ENCODE peak calls at places on chromosomes 5 and 9, in four cellular contexts. One of them, this sample, is unnamed.

GRCh38 chr5:103519550-103519949 is 43.0 kb downstream of the NUDT12 start:
- DNase-seq in HCT116: no peak
- DNase-seq in GM12878: no peak
- DNase-seq in WTC11: peak; percentile 27
- DNase-seq in this sample: peak; percentile 9

GRCh38 chr9:8961186-8961666 is 1161.6 kb upstream of the DMAC1 start:
- DNase-seq in HCT116: no peak
- DNase-seq in GM12878: no peak
- DNase-seq in WTC11: no peak
- DNase-seq in this sample: no peak

GRCh38 chr5:151288180-151288579 is 15.4 kb downstream of the SLC36A3 start:
- DNase-seq in HCT116: peak; percentile 41
- DNase-seq in GM12878: no peak
- DNase-seq in WTC11: no peak
- DNase-seq in this sample: no peak

GRCh38 chr9:109766351-109766750 is 13.6 kb upstream of the PALM2AKAP2 start:
- DNase-seq in HCT116: no peak
- DNase-seq in GM12878: no peak
- DNase-seq in WTC11: no peak
- DNase-seq in this sample: no peak

GRCh38 chr5:134143964-134144941 is 29.8 kb downstream of the TCF7 start:
- DNase-seq in HCT116: no peak
- DNase-seq in GM12878: no peak
- DNase-seq in WTC11: no peak
- DNase-seq in this sample: no peak

GRCh38 chr9:11016081-11016480 is 403.3 kb upstream of the PTPRD start:
- DNase-seq in HCT116: no peak
- DNase-seq in GM12878: no peak
- DNase-seq in WTC11: no peak
- DNase-seq in this sample: no peak

GRCh38 chr9:100427366-100428263 is 672 bp downstream of the MSANTD3 start:
- DNase-seq in HCT116: peak; percentile 35
- DNase-seq in GM12878: no peak
- DNase-seq in WTC11: peak; percentile 66
- DNase-seq in this sample: peak; percentile 70

GRCh38 chr5:97355775-97356174 is 172.7 kb upstream of the RIOK2 start:
- DNase-seq in HCT116: no peak
- DNase-seq in GM12878: peak; percentile 74
- DNase-seq in WTC11: no peak
- DNase-seq in this sample: no peak

GRCh38 chr9:38141751-38142150 is 72.7 kb upstream of the SHB start:
- DNase-seq in HCT116: no peak
- DNase-seq in GM12878: no peak
- DNase-seq in WTC11: no peak
- DNase-seq in this sample: no peak

GRCh38 chr5:137218471-137218870 is 280.7 kb downstream of the SPOCK1 start:
- DNase-seq in HCT116: no peak
- DNase-seq in GM12878: no peak
- DNase-seq in WTC11: no peak
- DNase-seq in this sample: no peak

GRCh38 chr5:177300236-177300880 is 3.2 kb downstream of the RAB24 start:
- DNase-seq in HCT116: no peak
- DNase-seq in GM12878: peak; percentile 77
- DNase-seq in WTC11: no peak
- DNase-seq in this sample: peak; percentile 63

GRCh38 chr9:35951736-35952135 is 6.2 kb downstream of the OR2S2 start:
- DNase-seq in HCT116: no peak
- DNase-seq in GM12878: no peak
- DNase-seq in WTC11: no peak
- DNase-seq in this sample: no peak

GRCh38 chr5:72474117-72474915 is 32.9 kb downstream of the ZNF366 start:
- DNase-seq in HCT116: no peak
- DNase-seq in GM12878: no peak
- DNase-seq in WTC11: no peak
- DNase-seq in this sample: no peak

GRCh38 chr5:175664723-175665122 is 6.9 kb downstream of the HRH2 start:
- DNase-seq in HCT116: no peak
- DNase-seq in GM12878: no peak
- DNase-seq in WTC11: no peak
- DNase-seq in this sample: no peak

GRCh38 chr5:157455057-157455456 is 5.0 kb upstream of the NIPAL4 start:
- DNase-seq in HCT116: no peak
- DNase-seq in GM12878: no peak
- DNase-seq in WTC11: no peak
- DNase-seq in this sample: no peak

GRCh38 chr9:4228606-4229005 is 71.3 kb downstream of the GLIS3 start:
- DNase-seq in HCT116: no peak
- DNase-seq in GM12878: no peak
- DNase-seq in WTC11: no peak
- DNase-seq in this sample: no peak

GRCh38 chr9:1267141-1267570 is 217.0 kb downstream of the DMRT2 start:
- DNase-seq in HCT116: no peak
- DNase-seq in GM12878: peak; percentile 55
- DNase-seq in WTC11: no peak
- DNase-seq in this sample: no peak

GRCh38 chr5:106873558-106873957 is 797.2 kb downstream of the EFNA5 start:
- DNase-seq in HCT116: no peak
- DNase-seq in GM12878: no peak
- DNase-seq in WTC11: no peak
- DNase-seq in this sample: no peak

GRCh38 chr9:78014776-78015175 is 16.8 kb downstream of the GNAQ start:
- DNase-seq in HCT116: no peak
- DNase-seq in GM12878: no peak
- DNase-seq in WTC11: no peak
- DNase-seq in this sample: no peak

GRCh38 chr9:83583151-83584014 is 39.6 kb upstream of the IDNK start:
- DNase-seq in HCT116: peak; percentile 48
- DNase-seq in GM12878: no peak
- DNase-seq in WTC11: peak; percentile 76
- DNase-seq in this sample: peak; percentile 42

GRCh38 chr9:108150736-108151135 is 661.2 kb upstream of the KLF4 start:
- DNase-seq in HCT116: no peak
- DNase-seq in GM12878: no peak
- DNase-seq in WTC11: no peak
- DNase-seq in this sample: no peak

GRCh38 chr9:111197251-111197650 is 132.8 kb downstream of the OR2K2 start:
- DNase-seq in HCT116: no peak
- DNase-seq in GM12878: no peak
- DNase-seq in WTC11: no peak
- DNase-seq in this sample: no peak

GRCh38 chr5:59487838-59488729 is 405.4 kb downstream of the PDE4D start:
- DNase-seq in HCT116: no peak
- DNase-seq in GM12878: no peak
- DNase-seq in WTC11: no peak
- DNase-seq in this sample: no peak

GRCh38 chr9:101791938-101792337 is 53.5 kb upstream of the GRIN3A start:
- DNase-seq in HCT116: peak; percentile 10
- DNase-seq in GM12878: no peak
- DNase-seq in WTC11: peak; percentile 75
- DNase-seq in this sample: peak; percentile 71

GRCh38 chr5:103648086-103648485 is 85.5 kb upstream of the NUDT12 start:
- DNase-seq in HCT116: no peak
- DNase-seq in GM12878: no peak
- DNase-seq in WTC11: no peak
- DNase-seq in this sample: no peak

GRCh38 chr5:116394186-116394867 is 180.3 kb downstream of the SEMA6A start:
- DNase-seq in HCT116: no peak
- DNase-seq in GM12878: no peak
- DNase-seq in WTC11: no peak
- DNase-seq in this sample: no peak

GRCh38 chr9:131432597-131433301 is 38.9 kb downstream of the PRRC2B start:
- DNase-seq in HCT116: no peak
- DNase-seq in GM12878: no peak
- DNase-seq in WTC11: no peak
- DNase-seq in this sample: no peak

GRCh38 chr5:76790632-76791290 is 28.1 kb upstream of the F2RL1 start:
- DNase-seq in HCT116: peak; percentile 95
- DNase-seq in GM12878: no peak
- DNase-seq in WTC11: no peak
- DNase-seq in this sample: no peak

GRCh38 chr9:37436540-37436939 is 14.0 kb downstream of the GRHPR start:
- DNase-seq in HCT116: no peak
- DNase-seq in GM12878: no peak
- DNase-seq in WTC11: no peak
- DNase-seq in this sample: no peak

GRCh38 chr9:96344458-96345180 is 38.9 kb downstream of the SLC35D2 start:
- DNase-seq in HCT116: peak; percentile 73
- DNase-seq in GM12878: no peak
- DNase-seq in WTC11: no peak
- DNase-seq in this sample: peak; percentile 75

GRCh38 chr9:136361757-136362449 is 1.6 kb downstream of the DNLZ start:
- DNase-seq in HCT116: no peak
- DNase-seq in GM12878: no peak
- DNase-seq in WTC11: no peak
- DNase-seq in this sample: no peak

GRCh38 chr5:132227485-132228240 is at the start of gene P4HA2:
- DNase-seq in HCT116: peak; percentile 56
- DNase-seq in GM12878: no peak
- DNase-seq in WTC11: peak; percentile 76
- DNase-seq in this sample: peak; percentile 91

GRCh38 chr9:105608685-105609598 is 51.0 kb downstream of the FKTN start:
- DNase-seq in HCT116: peak; percentile 48
- DNase-seq in GM12878: peak; percentile 4
- DNase-seq in WTC11: no peak
- DNase-seq in this sample: peak; percentile 50

GRCh38 chr5:140339636-140340035 is 6.8 kb downstream of the HBEGF start:
- DNase-seq in HCT116: no peak
- DNase-seq in GM12878: no peak
- DNase-seq in WTC11: no peak
- DNase-seq in this sample: no peak

GRCh38 chr9:74765572-74765971 is 122.1 kb downstream of the TRPM6 start:
- DNase-seq in HCT116: no peak
- DNase-seq in GM12878: no peak
- DNase-seq in WTC11: no peak
- DNase-seq in this sample: no peak

GRCh38 chr5:89120719-89121118 is 237.7 kb upstream of the MEF2C start:
- DNase-seq in HCT116: no peak
- DNase-seq in GM12878: no peak
- DNase-seq in WTC11: no peak
- DNase-seq in this sample: no peak

GRCh38 chr9:82495884-82496777 is 507.6 kb downstream of the SPATA31D1 start:
- DNase-seq in HCT116: no peak
- DNase-seq in GM12878: no peak
- DNase-seq in WTC11: no peak
- DNase-seq in this sample: no peak

GRCh38 chr5:154863291-154864080 is 5.1 kb downstream of the CNOT8 start:
- DNase-seq in HCT116: no peak
- DNase-seq in GM12878: no peak
- DNase-seq in WTC11: no peak
- DNase-seq in this sample: no peak

GRCh38 chr5:39361306-39361705 is 3.0 kb downstream of the C9 start:
- DNase-seq in HCT116: no peak
- DNase-seq in GM12878: no peak
- DNase-seq in WTC11: no peak
- DNase-seq in this sample: no peak

GRCh38 chr9:113764572-113764971 is 111.5 kb upstream of the ZNF618 start:
- DNase-seq in HCT116: no peak
- DNase-seq in GM12878: no peak
- DNase-seq in WTC11: no peak
- DNase-seq in this sample: no peak

GRCh38 chr9:113763429-113763828 is 112.7 kb upstream of the ZNF618 start:
- DNase-seq in HCT116: no peak
- DNase-seq in GM12878: no peak
- DNase-seq in WTC11: no peak
- DNase-seq in this sample: no peak
- TF ChIP-seq ATF3 in HCT116: no peak
- TF ChIP-seq ATF3 in GM12878: no peak
- TF ChIP-seq ATF3 in WTC11: no peak
- TF ChIP-seq ATF3 in this sample: no peak

DNA sequence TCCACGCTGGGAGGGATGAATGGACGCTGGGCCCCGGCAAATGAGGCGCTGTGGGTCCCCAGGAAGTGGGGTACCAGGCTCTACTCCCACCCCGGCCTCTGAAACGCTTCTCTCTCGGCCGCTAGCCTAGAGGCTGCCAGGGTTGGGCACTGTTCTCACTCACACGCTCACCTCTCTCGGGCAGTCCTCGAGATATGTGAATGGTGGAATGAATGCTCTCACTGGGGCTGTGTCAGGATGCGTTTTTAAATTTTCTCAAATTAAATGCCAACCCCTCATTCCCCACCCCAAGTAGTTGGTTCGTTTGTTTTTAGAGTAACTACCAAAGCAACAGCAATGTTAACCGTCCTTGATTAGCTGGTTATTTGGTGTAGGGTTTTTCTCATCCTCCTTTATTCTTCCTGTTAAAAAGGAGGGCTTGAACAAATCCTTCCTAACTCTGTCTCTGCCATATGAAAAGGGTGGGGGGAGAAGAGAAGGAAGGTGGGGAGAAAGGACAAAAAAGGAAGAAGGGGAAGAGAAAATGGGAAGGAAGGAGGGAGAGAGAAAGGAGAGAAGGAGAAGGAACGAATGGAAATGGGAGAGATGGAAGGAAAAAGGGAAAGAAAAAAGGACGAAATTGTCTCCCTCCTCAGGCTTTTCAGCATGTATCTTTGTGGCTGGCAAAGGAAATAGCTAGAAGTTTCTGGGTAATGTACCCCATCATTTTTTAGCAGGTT is 1.4 kb upstream of the EBF1 start:
- DNase-seq in HCT116: no peak
- DNase-seq in GM12878: no peak
- DNase-seq in WTC11: no peak
- DNase-seq in this sample: no peak
- TF ChIP-seq ATF3 in HCT116: no peak
- TF ChIP-seq ATF3 in GM12878: no peak
- TF ChIP-seq ATF3 in WTC11: no peak
- TF ChIP-seq ATF3 in this sample: no peak

GRCh38 chr5:148860599-148860998 is 34.2 kb downstream of the ADRB2 start:
- DNase-seq in HCT116: no peak
- DNase-seq in GM12878: no peak
- DNase-seq in WTC11: no peak
- DNase-seq in this sample: no peak
- TF ChIP-seq ATF3 in HCT116: no peak
- TF ChIP-seq ATF3 in GM12878: no peak
- TF ChIP-seq ATF3 in WTC11: no peak
- TF ChIP-seq ATF3 in this sample: no peak

GRCh38 chr9:114606068-114606467 is 5.0 kb upstream of the TMEM268 start:
- DNase-seq in HCT116: no peak
- DNase-seq in GM12878: no peak
- DNase-seq in WTC11: peak; percentile 23
- DNase-seq in this sample: no peak
- TF ChIP-seq ATF3 in HCT116: no peak
- TF ChIP-seq ATF3 in GM12878: no peak
- TF ChIP-seq ATF3 in WTC11: no peak
- TF ChIP-seq ATF3 in this sample: no peak

DNA sequence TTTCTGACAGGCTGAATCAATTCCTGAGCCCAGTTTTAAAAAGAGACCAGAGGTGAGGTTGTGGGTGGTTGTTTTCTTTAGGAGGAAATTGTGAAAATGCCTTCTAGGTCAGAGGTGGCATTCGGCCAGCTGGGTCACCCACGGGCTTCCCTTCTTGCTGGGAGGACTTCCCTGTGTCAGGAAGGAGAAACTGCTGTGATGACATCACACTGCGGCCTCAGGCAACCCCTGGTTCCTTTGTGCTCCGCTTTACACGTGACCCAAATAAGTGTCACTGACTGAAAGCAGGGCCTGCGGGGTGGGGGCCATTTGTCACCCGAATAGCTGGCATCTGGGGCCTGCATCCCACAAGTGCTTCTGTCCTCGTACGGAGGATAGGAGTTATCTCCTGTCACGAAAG is 39.7 kb downstream of the FABP6 start:
- DNase-seq in HCT116: no peak
- DNase-seq in GM12878: no peak
- DNase-seq in WTC11: no peak
- DNase-seq in this sample: no peak
- TF ChIP-seq ATF3 in HCT116: no peak
- TF ChIP-seq ATF3 in GM12878: no peak
- TF ChIP-seq ATF3 in WTC11: no peak
- TF ChIP-seq ATF3 in this sample: no peak